ENCODE peak calls at places on chromosomes 4 and X, in ten cellular contexts. E is AG20443; D is left colon; N is Right ventricle myocardium inferior; B is activated CD4-positive, alpha-beta T cell treated with anti-CD3 and anti-CD28 coated beads, Interleukin-2, amount 10 ng/mL, durations not matched to agents 7 days and 5 days; V is spleen; O is stromal cell of bone marrow; M is lower leg skin; I is HT1080; K is activated naive CD8-positive, alpha-beta T cell treated with anti-CD3 and anti-CD28 coated beads for 36 hours. Z is an unnamed sample.

GRCh38 chr4:26060286-26060685 is 146.3 kb downstream of the SMIM20 start:
- DNase-seq in E (no peak), D (no peak), N (no peak), B (no peak), V (no peak), O (no peak), M (no peak), I (no peak), K (no peak), Z (no peak)

GRCh38 chr4:110046588-110047049 is 133.9 kb downstream of the EGF start:
- DNase-seq in E (no peak), D (no peak), N (no peak), B (no peak), V (no peak), O (no peak), M (no peak), I (peak; percentile 47), K (no peak), Z (no peak)

GRCh38 chrX:148441387-148441786 is 59.0 kb upstream of the AFF2 start:
- DNase-seq in E (no peak), D (no peak), N (no peak), B (no peak), V (no peak), O (no peak), M (no peak), I (no peak), K (no peak), Z (no peak)

GRCh38 chrX:53714580-53715335 is 28.2 kb upstream of the HUWE1 start:
- DNase-seq in E (peak; percentile 9), D (no peak), N (no peak), B (peak; percentile 77), V (no peak), O (peak; percentile 16), M (peak; percentile 15), I (peak; percentile 40), K (peak; percentile 66), Z (no peak)

GRCh38 chr4:6668391-6668790 is 25.3 kb upstream of the S100P start:
- DNase-seq in E (peak; percentile 50), D (no peak), N (no peak), B (no peak), V (peak; percentile 58), O (no peak), M (no peak), I (peak; percentile 43), K (no peak), Z (no peak)

GRCh38 chrX:50691820-50692219 is 122.2 kb downstream of the SHROOM4 start:
- DNase-seq in E (peak; percentile 33), D (no peak), N (no peak), B (peak; percentile 7), V (no peak), O (peak; percentile 24), M (no peak), I (peak; percentile 29), K (no peak), Z (no peak)

GRCh38 chrX:152989292-152989658 is 4.6 kb downstream of the PNMA5 start:
- DNase-seq in E (peak; percentile 32), D (no peak), N (no peak), B (no peak), V (no peak), O (no peak), M (no peak), I (no peak), K (no peak), Z (no peak)

GRCh38 chr4:848307-848691 is 22.4 kb upstream of the CPLX1 start:
- DNase-seq in E (no peak), D (no peak), N (peak; percentile 22), B (no peak), V (peak; percentile 57), O (no peak), M (no peak), I (no peak), K (no peak), Z (no peak)

GRCh38 chr4:3493720-3494492 is 30.8 kb downstream of the DOK7 start:
- DNase-seq in E (no peak), D (no peak), N (peak; percentile 52), B (no peak), V (no peak), O (no peak), M (no peak), I (no peak), K (no peak), Z (no peak)

GRCh38 chrX:145405012-145405411 is 157.7 kb downstream of the SPANXN1 start:
- DNase-seq in E (peak; percentile 7), D (no peak), N (no peak), B (peak; percentile 9), V (no peak), O (peak; percentile 7), M (no peak), I (peak; percentile 3), K (no peak), Z (no peak)

GRCh38 chrX:11750694-11751093 is 7.3 kb upstream of the MSL3 start:
- DNase-seq in E (no peak), D (no peak), N (no peak), B (no peak), V (no peak), O (no peak), M (no peak), I (no peak), K (no peak), Z (no peak)

GRCh38 chr4:37812713-37813112 is 13.8 kb upstream of the PGM2 start:
- DNase-seq in E (peak; percentile 47), D (no peak), N (no peak), B (no peak), V (no peak), O (no peak), M (no peak), I (peak; percentile 89), K (no peak), Z (no peak)

GRCh38 chr4:163590103-163590502 is 95.6 kb downstream of the TMA16 start:
- DNase-seq in E (no peak), D (no peak), N (no peak), B (no peak), V (no peak), O (no peak), M (no peak), I (no peak), K (no peak), Z (no peak)

GRCh38 chr4:150828159-150828558 is 186.9 kb downstream of the LRBA start:
- DNase-seq in E (no peak), D (no peak), N (no peak), B (peak; percentile 29), V (peak; percentile 72), O (no peak), M (no peak), I (no peak), K (peak; percentile 7), Z (no peak)

GRCh38 chr4:154858166-154858565 is 77.1 kb downstream of the RBM46 start:
- DNase-seq in E (no peak), D (no peak), N (no peak), B (no peak), V (no peak), O (no peak), M (no peak), I (no peak), K (no peak), Z (no peak)

GRCh38 chr4:38091636-38092035 is 131.4 kb downstream of the PTTG2 start:
- DNase-seq in E (peak; percentile 30), D (no peak), N (no peak), B (no peak), V (no peak), O (no peak), M (no peak), I (no peak), K (no peak), Z (no peak)

GRCh38 chr4:86497980-86498379 is 96.1 kb upstream of the PTPN13 start:
- DNase-seq in E (peak; percentile 19), D (no peak), N (no peak), B (no peak), V (no peak), O (no peak), M (peak; percentile 47), I (no peak), K (no peak), Z (no peak)

GRCh38 chrX:47501226-47502071 is 18.4 kb upstream of the ZNF41 start:
- DNase-seq in E (peak; percentile 36), D (no peak), N (no peak), B (no peak), V (no peak), O (no peak), M (no peak), I (peak; percentile 77), K (no peak), Z (peak; percentile 27)

GRCh38 chr4:148376151-148376550 is 66.1 kb downstream of the NR3C2 start:
- DNase-seq in E (no peak), D (peak; percentile 57), N (no peak), B (no peak), V (no peak), O (peak; percentile 36), M (peak; percentile 43), I (peak; percentile 95), K (no peak), Z (peak; percentile 75)

GRCh38 chr4:90715242-90715641 is 588.0 kb downstream of the CCSER1 start:
- DNase-seq in E (no peak), D (no peak), N (no peak), B (no peak), V (no peak), O (no peak), M (no peak), I (no peak), K (no peak), Z (no peak)

GRCh38 chrX:139642241-139642927 is 65.6 kb downstream of the MCF2 start:
- DNase-seq in E (peak; percentile 4), D (no peak), N (no peak), B (no peak), V (no peak), O (peak; percentile 0), M (no peak), I (peak; percentile 28), K (no peak), Z (no peak)

GRCh38 chr4:116346750-116347149 is 738.6 kb downstream of the TRAM1L1 start:
- DNase-seq in E (no peak), D (no peak), N (no peak), B (no peak), V (no peak), O (no peak), M (no peak), I (no peak), K (no peak), Z (no peak)

GRCh38 chr4:86934772-86935498 is at the start of gene AFF1:
- DNase-seq in E (peak; percentile 98), D (peak; percentile 95), N (peak; percentile 96), B (peak; percentile 88), V (peak; percentile 97), O (peak; percentile 70), M (peak; percentile 91), I (peak; percentile 91), K (peak; percentile 93), Z (peak; percentile 97)

GRCh38 chrX:101260435-101260834 is 30.7 kb downstream of the TAF7L start:
- DNase-seq in E (peak; percentile 22), D (no peak), N (no peak), B (no peak), V (no peak), O (no peak), M (no peak), I (no peak), K (no peak), Z (no peak)

GRCh38 chrX:81280148-81280547 is 78.2 kb downstream of the SH3BGRL start:
- DNase-seq in E (no peak), D (no peak), N (no peak), B (no peak), V (no peak), O (no peak), M (no peak), I (no peak), K (no peak), Z (no peak)

GRCh38 chr4:77127837-77128621 is 29.0 kb upstream of the CCNG2 start:
- DNase-seq in E (peak; percentile 12), D (no peak), N (no peak), B (no peak), V (no peak), O (no peak), M (no peak), I (no peak), K (no peak), Z (no peak)

GRCh38 chrX:145484740-145485139 is 237.4 kb downstream of the SPANXN1 start:
- DNase-seq in E (no peak), D (no peak), N (no peak), B (no peak), V (no peak), O (no peak), M (no peak), I (no peak), K (no peak), Z (no peak)

Z was measured in sigmoid colon.